ENCODE peak calls at places on chromosome 3, in ten cellular contexts. One of them, this sample, is unnamed.
A peak's percentile ranks its signal among the peaks of the same experiment; 100 is the strongest.

GRCh38 chr3:150775001-150775599 is 12.1 kb upstream of the SIAH2 start:
- DNase-seq in Daoy: no peak
- DNase-seq in fibroblast of the conjunctiva: peak; percentile 12
- DNase-seq in activated T-cell treated with anti-CD3 and anti-CD28 coated beads, Interleukin-2, amount 50 U/mL, for 48 hours: no peak
- DNase-seq in RPMI7951: peak; percentile 41
- DNase-seq in anterior cingulate cortex: no peak
- DNase-seq in glutamatergic neuron: no peak
- DNase-seq in GOT3: no peak
- DNase-seq in left ventricle myocardium inferior: no peak
- DNase-seq in SK-N-DZ: no peak
- DNase-seq in this sample: peak; percentile 75

GRCh38 chr3:129608087-129608935 is 1.8 kb upstream of the PLXND1 start:
- DNase-seq in left ventricle myocardium inferior: no peak
- DNase-seq in glutamatergic neuron: no peak
- DNase-seq in activated T-cell treated with anti-CD3 and anti-CD28 coated beads, Interleukin-2, amount 50 U/mL, for 48 hours: no peak
- DNase-seq in SK-N-DZ: peak; percentile 74
- DNase-seq in fibroblast of the conjunctiva: peak; percentile 49
- DNase-seq in GOT3: no peak
- DNase-seq in anterior cingulate cortex: no peak
- DNase-seq in RPMI7951: peak; percentile 54
- DNase-seq in Daoy: peak; percentile 73
- DNase-seq in this sample: peak; percentile 34

GRCh38 chr3:122921791-122922651 is 105.5 kb downstream of the SEMA5B start:
- DNase-seq in anterior cingulate cortex: no peak
- DNase-seq in RPMI7951: no peak
- DNase-seq in glutamatergic neuron: no peak
- DNase-seq in SK-N-DZ: no peak
- DNase-seq in Daoy: no peak
- DNase-seq in left ventricle myocardium inferior: no peak
- DNase-seq in fibroblast of the conjunctiva: no peak
- DNase-seq in activated T-cell treated with anti-CD3 and anti-CD28 coated beads, Interleukin-2, amount 50 U/mL, for 48 hours: peak; percentile 52
- DNase-seq in GOT3: no peak
- DNase-seq in this sample: peak; percentile 43

GRCh38 chr3:152497457-152497856 is 228.7 kb downstream of the MBNL1 start:
- DNase-seq in activated T-cell treated with anti-CD3 and anti-CD28 coated beads, Interleukin-2, amount 50 U/mL, for 48 hours: no peak
- DNase-seq in anterior cingulate cortex: no peak
- DNase-seq in GOT3: no peak
- DNase-seq in RPMI7951: no peak
- DNase-seq in glutamatergic neuron: no peak
- DNase-seq in Daoy: no peak
- DNase-seq in fibroblast of the conjunctiva: peak; percentile 3
- DNase-seq in left ventricle myocardium inferior: no peak
- DNase-seq in SK-N-DZ: no peak
- DNase-seq in this sample: peak; percentile 5

GRCh38 chr3:84974347-84974746 is 15.6 kb downstream of the CADM2 start:
- DNase-seq in fibroblast of the conjunctiva: no peak
- DNase-seq in anterior cingulate cortex: no peak
- DNase-seq in glutamatergic neuron: no peak
- DNase-seq in activated T-cell treated with anti-CD3 and anti-CD28 coated beads, Interleukin-2, amount 50 U/mL, for 48 hours: no peak
- DNase-seq in left ventricle myocardium inferior: no peak
- DNase-seq in SK-N-DZ: no peak
- DNase-seq in GOT3: no peak
- DNase-seq in Daoy: no peak
- DNase-seq in RPMI7951: no peak
- DNase-seq in this sample: peak; percentile 23

GRCh38 chr3:143895805-143896204 is 47.5 kb upstream of the SLC9A9 start:
- DNase-seq in anterior cingulate cortex: no peak
- DNase-seq in activated T-cell treated with anti-CD3 and anti-CD28 coated beads, Interleukin-2, amount 50 U/mL, for 48 hours: no peak
- DNase-seq in GOT3: no peak
- DNase-seq in RPMI7951: peak; percentile 5
- DNase-seq in left ventricle myocardium inferior: no peak
- DNase-seq in fibroblast of the conjunctiva: no peak
- DNase-seq in glutamatergic neuron: no peak
- DNase-seq in SK-N-DZ: peak; percentile 26
- DNase-seq in Daoy: no peak
- DNase-seq in this sample: no peak

GRCh38 chr3:149371723-149372114 is 5.7 kb downstream of the TM4SF1 start:
- DNase-seq in RPMI7951: no peak
- DNase-seq in anterior cingulate cortex: no peak
- DNase-seq in Daoy: no peak
- DNase-seq in activated T-cell treated with anti-CD3 and anti-CD28 coated beads, Interleukin-2, amount 50 U/mL, for 48 hours: no peak
- DNase-seq in GOT3: no peak
- DNase-seq in SK-N-DZ: no peak
- DNase-seq in glutamatergic neuron: no peak
- DNase-seq in left ventricle myocardium inferior: no peak
- DNase-seq in fibroblast of the conjunctiva: no peak
- DNase-seq in this sample: no peak

GRCh38 chr3:198028718-198029117 is 68.7 kb downstream of the LMLN start:
- DNase-seq in anterior cingulate cortex: no peak
- DNase-seq in SK-N-DZ: no peak
- DNase-seq in activated T-cell treated with anti-CD3 and anti-CD28 coated beads, Interleukin-2, amount 50 U/mL, for 48 hours: no peak
- DNase-seq in RPMI7951: no peak
- DNase-seq in Daoy: no peak
- DNase-seq in GOT3: no peak
- DNase-seq in glutamatergic neuron: no peak
- DNase-seq in left ventricle myocardium inferior: no peak
- DNase-seq in fibroblast of the conjunctiva: peak; percentile 78
- DNase-seq in this sample: peak; percentile 9

GRCh38 chr3:87298111-87298718 is 21.8 kb upstream of the POU1F1 start:
- DNase-seq in RPMI7951: peak; percentile 47
- DNase-seq in activated T-cell treated with anti-CD3 and anti-CD28 coated beads, Interleukin-2, amount 50 U/mL, for 48 hours: no peak
- DNase-seq in SK-N-DZ: peak; percentile 22
- DNase-seq in anterior cingulate cortex: no peak
- DNase-seq in GOT3: no peak
- DNase-seq in left ventricle myocardium inferior: no peak
- DNase-seq in glutamatergic neuron: no peak
- DNase-seq in fibroblast of the conjunctiva: peak; percentile 20
- DNase-seq in Daoy: peak; percentile 36
- DNase-seq in this sample: peak; percentile 57